ENCODE peak calls at places on chromosomes 2 and 18, in eight cellular contexts. One of them, this sample, is unnamed.

GRCh38 chr18:415627-416612 is 84.6 kb downstream of the COLEC12 start:
- DNase-seq in coronary artery: no peak
- DNase-seq in AG04450: no peak
- DNase-seq in OCI-LY7: no peak
- DNase-seq in ovary: no peak
- DNase-seq in ascending aorta: no peak
- DNase-seq in tibial artery: no peak
- DNase-seq in brain microvascular endothelial cell: peak
- DNase-seq in this sample: no peak

GRCh38 chr2:12725238-12726187 is 8.8 kb downstream of the TRIB2 start:
- DNase-seq in coronary artery: no peak
- DNase-seq in AG04450: no peak
- DNase-seq in OCI-LY7: peak
- DNase-seq in ovary: no peak
- DNase-seq in ascending aorta: no peak
- DNase-seq in tibial artery: no peak
- DNase-seq in brain microvascular endothelial cell: no peak
- DNase-seq in this sample: no peak

GRCh38 chr2:234273887-234274584 is 222.8 kb downstream of the ARL4C start:
- DNase-seq in coronary artery: no peak
- DNase-seq in AG04450: no peak
- DNase-seq in OCI-LY7: no peak
- DNase-seq in ovary: no peak
- DNase-seq in ascending aorta: no peak
- DNase-seq in tibial artery: no peak
- DNase-seq in brain microvascular endothelial cell: no peak
- DNase-seq in this sample: no peak

GRCh38 chr2:174076040-174076439 is 110.9 kb upstream of the SP3 start:
- DNase-seq in coronary artery: no peak
- DNase-seq in AG04450: no peak
- DNase-seq in OCI-LY7: no peak
- DNase-seq in ovary: no peak
- DNase-seq in ascending aorta: no peak
- DNase-seq in tibial artery: no peak
- DNase-seq in brain microvascular endothelial cell: no peak
- DNase-seq in this sample: no peak

GRCh38 chr2:161681043-161681442 is 56.8 kb downstream of the SLC4A10 start:
- DNase-seq in coronary artery: no peak
- DNase-seq in AG04450: no peak
- DNase-seq in OCI-LY7: no peak
- DNase-seq in ovary: no peak
- DNase-seq in ascending aorta: no peak
- DNase-seq in tibial artery: no peak
- DNase-seq in brain microvascular endothelial cell: peak
- DNase-seq in this sample: no peak

GRCh38 chr18:31042391-31043181 is at the start of gene DSC3:
- DNase-seq in coronary artery: no peak
- DNase-seq in AG04450: no peak
- DNase-seq in OCI-LY7: no peak
- DNase-seq in ovary: no peak
- DNase-seq in ascending aorta: no peak
- DNase-seq in tibial artery: peak
- DNase-seq in brain microvascular endothelial cell: no peak
- DNase-seq in this sample: peak

GRCh38 chr2:43305537-43305936 is 79.1 kb upstream of the ZFP36L2 start:
- DNase-seq in coronary artery: peak
- DNase-seq in AG04450: no peak
- DNase-seq in OCI-LY7: no peak
- DNase-seq in ovary: no peak
- DNase-seq in ascending aorta: peak
- DNase-seq in tibial artery: peak
- DNase-seq in brain microvascular endothelial cell: no peak
- DNase-seq in this sample: peak

GRCh38 chr2:16508061-16508851 is 157.4 kb downstream of the CYRIA start:
- DNase-seq in coronary artery: no peak
- DNase-seq in AG04450: no peak
- DNase-seq in OCI-LY7: no peak
- DNase-seq in ovary: peak
- DNase-seq in ascending aorta: no peak
- DNase-seq in tibial artery: no peak
- DNase-seq in brain microvascular endothelial cell: no peak
- DNase-seq in this sample: peak

GRCh38 chr2:237626813-237627451 is 455 bp upstream of the LRRFIP1 start:
- DNase-seq in coronary artery: no peak
- DNase-seq in AG04450: no peak
- DNase-seq in OCI-LY7: no peak
- DNase-seq in ovary: no peak
- DNase-seq in ascending aorta: no peak
- DNase-seq in tibial artery: no peak
- DNase-seq in brain microvascular endothelial cell: no peak
- DNase-seq in this sample: no peak

GRCh38 chr2:85234879-85235278 is 92.9 kb downstream of the TGOLN2 start:
- DNase-seq in coronary artery: no peak
- DNase-seq in AG04450: no peak
- DNase-seq in OCI-LY7: no peak
- DNase-seq in ovary: no peak
- DNase-seq in ascending aorta: no peak
- DNase-seq in tibial artery: no peak
- DNase-seq in brain microvascular endothelial cell: no peak
- DNase-seq in this sample: no peak

GRCh38 chr2:1708476-1709334 is 35.6 kb downstream of the PXDN start:
- DNase-seq in coronary artery: peak
- DNase-seq in AG04450: no peak
- DNase-seq in OCI-LY7: no peak
- DNase-seq in ovary: no peak
- DNase-seq in ascending aorta: peak
- DNase-seq in tibial artery: no peak
- DNase-seq in brain microvascular endothelial cell: no peak
- DNase-seq in this sample: no peak

GRCh38 chr2:188245230-188245629 is 46.4 kb upstream of the GULP1 start:
- DNase-seq in coronary artery: no peak
- DNase-seq in AG04450: no peak
- DNase-seq in OCI-LY7: no peak
- DNase-seq in ovary: no peak
- DNase-seq in ascending aorta: no peak
- DNase-seq in tibial artery: no peak
- DNase-seq in brain microvascular endothelial cell: no peak
- DNase-seq in this sample: no peak

GRCh38 chr18:6396843-6397242 is 17.9 kb downstream of the L3MBTL4 start:
- DNase-seq in coronary artery: no peak
- DNase-seq in AG04450: no peak
- DNase-seq in OCI-LY7: no peak
- DNase-seq in ovary: no peak
- DNase-seq in ascending aorta: no peak
- DNase-seq in tibial artery: no peak
- DNase-seq in brain microvascular endothelial cell: no peak
- DNase-seq in this sample: no peak

DNA sequence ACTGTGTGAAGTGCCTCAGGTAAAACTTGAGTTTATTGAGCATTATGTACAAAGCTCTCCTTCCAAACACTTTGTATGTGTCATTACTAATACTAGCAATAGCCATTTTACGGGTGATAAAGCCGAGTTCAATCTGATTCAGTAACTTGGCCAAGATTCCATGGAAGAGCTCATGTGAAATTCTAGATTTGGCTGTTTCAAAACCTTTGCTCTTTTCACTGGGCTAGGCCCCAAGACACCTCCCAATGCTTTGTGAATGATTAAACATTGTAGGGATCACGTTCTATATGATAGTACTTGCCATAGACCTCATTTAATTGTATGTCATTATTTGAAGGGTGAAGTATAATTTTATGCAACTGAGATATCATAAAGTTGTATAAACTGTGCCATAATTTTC is 8.9 kb upstream of the NFE2L2 start:
- DNase-seq in coronary artery: no peak
- DNase-seq in AG04450: no peak
- DNase-seq in OCI-LY7: no peak
- DNase-seq in ovary: no peak
- DNase-seq in ascending aorta: no peak
- DNase-seq in tibial artery: no peak
- DNase-seq in brain microvascular endothelial cell: no peak
- DNase-seq in this sample: no peak
- H3K27ac ChIP-seq in coronary artery: peak
- H3K27ac ChIP-seq in AG04450: no peak
- H3K27ac ChIP-seq in OCI-LY7: no peak
- H3K27ac ChIP-seq in ovary: no peak
- H3K27ac ChIP-seq in ascending aorta: peak
- H3K27ac ChIP-seq in tibial artery: peak
- H3K27ac ChIP-seq in brain microvascular endothelial cell: no peak
- H3K27ac ChIP-seq in this sample: peak

DNA sequence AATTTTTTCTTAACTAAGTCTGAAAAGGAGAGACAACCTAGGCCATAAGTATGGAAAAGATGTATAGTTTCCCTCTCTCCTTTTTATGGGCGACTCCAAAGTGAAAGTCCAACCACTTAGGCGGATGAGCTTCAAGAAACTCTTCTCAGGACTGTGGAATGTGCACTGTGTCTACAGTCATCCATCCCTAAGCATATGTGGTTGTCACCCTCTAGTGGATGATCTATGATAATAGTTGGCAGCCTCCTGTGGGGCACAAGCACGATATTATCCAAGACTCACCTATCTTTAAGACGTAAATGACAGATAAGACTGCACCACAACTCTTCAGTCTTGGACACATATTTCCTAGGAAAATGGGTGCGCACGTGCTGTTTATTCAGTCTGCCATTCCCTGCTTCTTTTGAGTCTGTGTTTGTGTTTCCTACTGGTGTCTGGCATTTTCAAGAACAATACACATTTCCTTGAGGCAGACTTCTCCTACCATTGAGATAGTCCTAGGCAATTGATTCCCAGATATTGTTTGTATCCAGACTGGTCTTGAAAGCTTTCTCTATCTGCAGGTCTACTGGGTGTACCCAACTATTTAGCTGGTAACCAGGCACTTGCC is 145.5 kb upstream of the CTAGE1 start:
- DNase-seq in coronary artery: no peak
- DNase-seq in AG04450: peak
- DNase-seq in OCI-LY7: peak
- DNase-seq in ovary: no peak
- DNase-seq in ascending aorta: peak
- DNase-seq in tibial artery: no peak
- DNase-seq in brain microvascular endothelial cell: peak
- DNase-seq in this sample: no peak
- H3K27ac ChIP-seq in coronary artery: peak
- H3K27ac ChIP-seq in AG04450: no peak
- H3K27ac ChIP-seq in OCI-LY7: no peak
- H3K27ac ChIP-seq in ovary: no peak
- H3K27ac ChIP-seq in ascending aorta: peak
- H3K27ac ChIP-seq in tibial artery: peak
- H3K27ac ChIP-seq in brain microvascular endothelial cell: peak
- H3K27ac ChIP-seq in this sample: no peak

GRCh38 chr18:63283305-63283704 is 36.3 kb downstream of the BCL2 start:
- DNase-seq in coronary artery: no peak
- DNase-seq in AG04450: no peak
- DNase-seq in OCI-LY7: no peak
- DNase-seq in ovary: no peak
- DNase-seq in ascending aorta: no peak
- DNase-seq in tibial artery: no peak
- DNase-seq in brain microvascular endothelial cell: no peak
- DNase-seq in this sample: no peak
- H3K27ac ChIP-seq in coronary artery: no peak
- H3K27ac ChIP-seq in AG04450: no peak
- H3K27ac ChIP-seq in OCI-LY7: no peak
- H3K27ac ChIP-seq in ovary: peak
- H3K27ac ChIP-seq in ascending aorta: peak
- H3K27ac ChIP-seq in tibial artery: no peak
- H3K27ac ChIP-seq in brain microvascular endothelial cell: no peak
- H3K27ac ChIP-seq in this sample: no peak

DNA sequence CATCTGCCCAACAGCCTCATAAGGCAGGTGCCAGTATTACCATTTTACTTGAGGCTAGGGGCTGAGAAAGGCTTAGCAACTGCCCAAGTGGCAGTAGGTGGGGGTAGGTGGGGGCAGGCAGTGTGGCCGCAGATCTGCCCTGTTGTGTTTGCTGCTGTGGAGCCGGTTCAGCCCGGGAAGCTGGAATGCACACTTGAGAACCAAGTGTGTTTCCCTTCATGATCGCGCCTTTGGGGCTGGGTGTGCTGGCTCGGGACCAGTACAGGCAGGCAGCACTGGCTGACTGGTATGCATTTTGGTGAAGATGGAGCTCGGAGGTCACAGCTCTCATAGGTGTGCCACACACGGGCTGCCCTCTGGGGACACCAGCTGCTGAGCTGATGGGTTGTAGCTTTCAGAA is 85.1 kb downstream of the CABLES1 start:
- DNase-seq in coronary artery: no peak
- DNase-seq in AG04450: no peak
- DNase-seq in OCI-LY7: no peak
- DNase-seq in ovary: no peak
- DNase-seq in ascending aorta: no peak
- DNase-seq in tibial artery: no peak
- DNase-seq in brain microvascular endothelial cell: no peak
- DNase-seq in this sample: no peak
- H3K27ac ChIP-seq in coronary artery: no peak
- H3K27ac ChIP-seq in AG04450: no peak
- H3K27ac ChIP-seq in OCI-LY7: no peak
- H3K27ac ChIP-seq in ovary: no peak
- H3K27ac ChIP-seq in ascending aorta: no peak
- H3K27ac ChIP-seq in tibial artery: no peak
- H3K27ac ChIP-seq in brain microvascular endothelial cell: no peak
- H3K27ac ChIP-seq in this sample: no peak

This sample was measured in psoas muscle.